ENCODE peak calls at places on chromosomes 2 and 18, in seven cellular contexts. E, X, D, V, T, Q and W are unnamed samples.

GRCh38 chr2:200741468-200742202 is 70.1 kb upstream of the BZW1 start:
- DNase-seq in E (no peak), X (peak), D (no peak), V (peak), T (no peak), Q (no peak), W (no peak)

GRCh38 chr2:12417811-12418210 is 298.9 kb upstream of the TRIB2 start:
- DNase-seq in E (no peak), X (no peak), D (peak), V (no peak), T (no peak), Q (no peak), W (no peak)

GRCh38 chr2:85470850-85471800 is 52.6 kb downstream of the SH2D6 start:
- DNase-seq in E (no peak), X (peak), D (no peak), V (no peak), T (peak), Q (no peak), W (no peak)

GRCh38 chr2:71223767-71224333 is 3.1 kb downstream of the PAIP2B start:
- DNase-seq in E (peak), X (no peak), D (peak), V (peak), T (peak), Q (peak), W (peak)

GRCh38 chr2:188788621-188789020 is 185.6 kb upstream of the COL3A1 start:
- DNase-seq in E (peak), X (no peak), D (peak), V (peak), T (peak), Q (peak), W (peak)

GRCh38 chr2:72014871-72015270 is 132.8 kb downstream of the CYP26B1 start:
- DNase-seq in E (no peak), X (no peak), D (no peak), V (no peak), T (no peak), Q (no peak), W (no peak)

GRCh38 chr18:9708057-9708881 is at the start of gene RAB31:
- DNase-seq in E (peak), X (peak), D (peak), V (peak), T (peak), Q (peak), W (peak)

GRCh38 chr18:77000527-77000926 is 132.1 kb downstream of the MBP start:
- DNase-seq in E (peak), X (no peak), D (peak), V (peak), T (peak), Q (peak), W (peak)

GRCh38 chr18:43277164-43277600 is at the start of gene SYT4:
- DNase-seq in E (peak), X (peak), D (peak), V (peak), T (peak), Q (no peak), W (peak)

GRCh38 chr2:140863713-140864112 is 1267.1 kb downstream of the LRP1B start:
- DNase-seq in E (peak), X (no peak), D (peak), V (peak), T (peak), Q (no peak), W (peak)

GRCh38 chr18:26480897-26481795 is 67.2 kb downstream of the KCTD1 start:
- DNase-seq in E (no peak), X (no peak), D (peak), V (peak), T (peak), Q (no peak), W (peak)

GRCh38 chr2:195364015-195364965 is 292.7 kb upstream of the SLC39A10 start:
- DNase-seq in E (no peak), X (no peak), D (peak), V (peak), T (peak), Q (no peak), W (peak)

GRCh38 chr2:105364436-105365139 is 27.2 kb downstream of the C2orf49 start:
- DNase-seq in E (no peak), X (no peak), D (no peak), V (peak), T (no peak), Q (no peak), W (no peak)

DNA sequence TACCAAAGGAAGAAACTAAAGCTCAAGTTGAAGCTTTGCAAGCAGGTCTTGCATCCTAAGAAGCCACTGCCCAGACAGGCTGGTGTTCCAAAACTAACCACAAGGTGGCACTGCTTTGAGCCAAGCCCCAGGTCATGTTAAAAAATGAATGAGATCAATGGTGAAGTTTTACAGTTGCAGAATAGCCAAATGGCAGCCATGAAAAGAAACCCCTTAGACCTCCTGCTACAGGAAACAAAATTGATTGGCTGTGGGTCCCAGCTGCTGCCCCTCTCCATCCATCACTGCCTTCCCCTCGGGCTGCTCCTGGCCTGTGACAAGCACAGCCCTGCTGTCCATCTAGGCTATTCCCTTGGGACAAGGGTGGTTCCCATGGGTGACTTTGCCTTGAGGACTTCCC is 20.7 kb upstream of the MREG start:
- DNase-seq in E (peak), X (no peak), D (peak), V (peak), T (peak), Q (peak), W (peak)
- H3K4me3 ChIP-seq in E (no peak), X (no peak), D (no peak), V (no peak), T (no peak), Q (no peak), W (no peak)

DNA sequence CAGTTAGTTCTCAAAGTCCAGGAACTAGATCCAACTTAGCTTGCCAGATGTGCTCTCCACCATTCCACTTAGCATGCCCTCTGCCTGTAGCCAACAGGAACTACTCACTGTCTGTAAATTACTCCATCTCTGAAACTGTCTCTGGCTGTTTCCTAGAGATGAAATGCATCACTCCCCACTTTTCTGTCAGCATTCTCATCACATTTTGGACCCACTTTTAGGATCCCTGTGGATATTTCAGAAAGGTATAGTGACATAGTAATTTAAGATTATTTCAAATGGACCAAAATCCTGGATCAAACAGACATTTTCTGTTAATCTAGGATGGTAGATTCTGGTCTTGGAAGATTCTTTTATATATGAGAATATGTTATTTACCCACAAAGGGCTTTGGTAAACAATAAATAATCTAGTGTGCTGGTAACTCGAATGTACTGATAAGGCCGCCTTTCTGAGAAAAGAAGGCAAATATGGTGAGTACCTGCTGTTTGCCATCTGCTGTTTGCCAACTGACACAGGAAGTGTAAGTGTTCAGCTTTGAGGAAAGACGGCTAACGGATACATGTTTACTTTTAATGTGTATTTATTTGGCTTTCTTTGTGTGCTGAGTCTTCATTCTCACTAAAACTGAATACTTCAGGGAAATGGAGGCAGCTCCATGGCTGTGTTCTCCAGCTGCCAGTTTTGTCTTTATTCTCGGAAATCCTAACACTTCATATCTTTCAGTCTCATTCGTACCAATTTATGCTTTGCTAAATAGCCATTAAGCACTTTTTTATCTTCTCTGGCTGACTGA is 79.5 kb downstream of the EVA1A start:
- DNase-seq in E (peak), X (no peak), D (peak), V (peak), T (peak), Q (no peak), W (peak)
- TF ChIP-seq CTCF in E (peak), X (peak), D (peak), V (peak), T (peak), Q (no peak), W (peak)

GRCh38 chr2:8543065-8543411 is 138.8 kb upstream of the ID2 start:
- DNase-seq in E (no peak), X (no peak), D (no peak), V (no peak), T (no peak), Q (no peak), W (no peak)
- H3K4me3 ChIP-seq in E (no peak), X (no peak), D (no peak), V (no peak), T (no peak), Q (no peak), W (no peak)

GRCh38 chr18:36099311-36099710 is 29.8 kb downstream of the SLC39A6 start:
- DNase-seq in E (no peak), X (no peak), D (peak), V (no peak), T (no peak), Q (no peak), W (no peak)

GRCh38 chr18:36101943-36102342 is 27.2 kb downstream of the SLC39A6 start:
- DNase-seq in E (no peak), X (no peak), D (no peak), V (no peak), T (no peak), Q (no peak), W (no peak)

GRCh38 chr18:36096955-36097354 is 29.6 kb upstream of the RPRD1A start:
- DNase-seq in E (no peak), X (no peak), D (no peak), V (no peak), T (no peak), Q (no peak), W (no peak)

GRCh38 chr18:36094431-36094830 is 27.1 kb upstream of the RPRD1A start:
- DNase-seq in E (no peak), X (no peak), D (no peak), V (no peak), T (no peak), Q (no peak), W (no peak)

GRCh38 chr18:36095936-36096519 is 28.7 kb upstream of the RPRD1A start:
- DNase-seq in E (peak), X (no peak), D (peak), V (peak), T (peak), Q (no peak), W (peak)
- TF ChIP-seq CTCF in E (peak), X (peak), D (peak), V (peak), T (peak), Q (peak), W (peak)

GRCh38 chr2:227473019-227473461 is 1.1 kb downstream of the AGFG1 start:
- DNase-seq in E (no peak), X (no peak), D (peak), V (peak), T (peak), Q (no peak), W (peak)
- H3K4me3 ChIP-seq in E (peak), X (peak), D (peak), V (peak), T (peak), Q (peak), W (peak)

GRCh38 chr2:210363261-210363660 is 48.3 kb upstream of the MYL1 start:
- DNase-seq in E (peak), X (no peak), D (no peak), V (no peak), T (no peak), Q (no peak), W (no peak)
- TF ChIP-seq CTCF in E (peak), X (no peak), D (no peak), V (no peak), T (no peak), Q (peak), W (no peak)

GRCh38 chr2:102250278-102250821 is 61.0 kb upstream of the IL1RL1 start:
- DNase-seq in E (no peak), X (no peak), D (no peak), V (no peak), T (no peak), Q (peak), W (no peak)

GRCh38 chr2:102251849-102252203 is 59.5 kb upstream of the IL1RL1 start:
- DNase-seq in E (no peak), X (no peak), D (no peak), V (no peak), T (no peak), Q (no peak), W (no peak)

GRCh38 chr2:102253753-102254150 is 57.6 kb upstream of the IL1RL1 start:
- DNase-seq in E (peak), X (no peak), D (no peak), V (peak), T (peak), Q (no peak), W (peak)

GRCh38 chr2:102253140-102253752 is 58.1 kb upstream of the IL1RL1 start:
- DNase-seq in E (no peak), X (no peak), D (no peak), V (no peak), T (no peak), Q (no peak), W (no peak)

GRCh38 chr2:102251042-102251848 is 60.1 kb upstream of the IL1RL1 start:
- DNase-seq in E (peak), X (peak), D (no peak), V (no peak), T (no peak), Q (peak), W (peak)
- H3K4me3 ChIP-seq in E (peak), X (peak), D (peak), V (peak), T (peak), Q (peak), W (peak)

GRCh38 chr18:47775961-47776360 is 154.5 kb downstream of the SMAD2 start:
- DNase-seq in E (no peak), X (no peak), D (peak), V (peak), T (peak), Q (no peak), W (peak)
- TF ChIP-seq CTCF in E (no peak), X (no peak), D (peak), V (peak), T (peak), Q (peak), W (peak)

GRCh38 chr2:78814331-78814986 is 211.0 kb upstream of the REG3G start:
- DNase-seq in E (no peak), X (no peak), D (no peak), V (no peak), T (no peak), Q (no peak), W (no peak)

GRCh38 chr2:78817430-78817829 is 208.1 kb upstream of the REG3G start:
- DNase-seq in E (no peak), X (no peak), D (no peak), V (no peak), T (no peak), Q (no peak), W (no peak)

DNA sequence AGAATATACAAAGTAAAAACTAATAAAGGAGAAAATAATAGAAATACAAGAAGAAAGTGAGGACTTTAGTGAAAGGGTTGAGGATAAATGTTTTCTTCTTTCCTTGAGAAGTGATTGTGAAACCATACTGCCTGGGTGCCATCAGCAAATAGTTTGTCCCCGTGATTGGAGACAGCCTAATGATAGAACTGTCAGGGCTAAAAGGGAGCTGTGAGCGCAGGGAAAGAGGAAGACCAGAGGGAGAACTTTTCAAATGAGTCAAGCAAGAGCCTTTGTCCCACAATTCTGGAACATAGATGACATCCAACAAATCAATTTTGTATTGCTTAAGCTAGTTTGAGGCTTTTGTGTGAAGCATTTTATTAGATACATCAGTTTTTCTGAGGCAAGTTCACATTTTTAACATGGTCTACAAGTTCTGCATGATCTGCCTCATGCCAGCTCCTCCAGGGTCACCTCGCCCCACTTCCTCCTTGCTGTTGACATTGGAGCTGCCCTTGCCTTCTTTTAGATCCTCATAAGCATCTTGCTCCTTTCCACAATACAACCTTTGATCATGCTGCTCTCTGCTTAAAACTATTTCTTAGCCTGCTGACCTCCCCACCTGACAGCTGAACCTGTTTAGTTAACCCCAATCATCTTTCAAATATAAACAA is 213.4 kb upstream of the REG3G start:
- DNase-seq in E (no peak), X (no peak), D (no peak), V (no peak), T (no peak), Q (no peak), W (no peak)
- H3K4me3 ChIP-seq in E (no peak), X (no peak), D (no peak), V (no peak), T (no peak), Q (no peak), W (no peak)